ENCODE peak calls at places on chromosomes 2 and 18, in ten cellular contexts. V, B, Z, Q, S, D, H, L, M and E are unnamed samples.

GRCh38 chr2:85133751-85134254 is 611 bp downstream of the TCF7L1 start:
- DNase-seq in H (peak), M (no peak), Z (peak), D (peak), V (peak), Q (peak), B (peak), L (peak), S (peak), E (no peak)

GRCh38 chr2:85754313-85755095 is 713 bp downstream of the ATOH8 start:
- DNase-seq in B (no peak), L (peak), Z (no peak), S (peak), D (peak), V (peak), H (no peak), M (no peak), Q (no peak), E (no peak)

GRCh38 chr2:149652520-149652919 is 64.9 kb upstream of the MMADHC start:
- DNase-seq in V (peak), Q (no peak), Z (no peak), M (no peak), B (no peak), S (no peak), D (no peak), H (no peak), L (no peak), E (no peak)

GRCh38 chr18:44736664-44737063 is 56.0 kb downstream of the SETBP1 start:
- DNase-seq in Q (no peak), L (no peak), H (no peak), S (no peak), D (no peak), Z (no peak), V (no peak), M (no peak), B (no peak), E (no peak)

GRCh38 chr2:172859821-172860707 is 124.4 kb downstream of the RAPGEF4 start:
- DNase-seq in H (no peak), S (no peak), L (no peak), D (no peak), Q (peak), B (no peak), M (no peak), V (no peak), Z (peak), E (no peak)

GRCh38 chr2:237627463-237628321 is at the start of gene LRRFIP1:
- DNase-seq in Z (peak), Q (peak), S (peak), V (peak), B (peak), H (no peak), L (peak), D (peak), M (no peak), E (no peak)

GRCh38 chr18:27899893-27900292 is 277.0 kb downstream of the CDH2 start:
- DNase-seq in S (no peak), Z (peak), B (no peak), D (no peak), Q (no peak), L (no peak), M (no peak), V (no peak), H (no peak), E (no peak)

GRCh38 chr2:84970266-84970955 is 550 bp upstream of the KCMF1 start:
- DNase-seq in M (peak), Q (peak), B (peak), D (peak), Z (peak), V (peak), L (peak), H (no peak), S (peak), E (no peak)

GRCh38 chr2:66957677-66958076 is 439.5 kb upstream of the ETAA1 start:
- DNase-seq in M (no peak), S (no peak), D (no peak), V (no peak), Q (no peak), Z (no peak), B (no peak), L (no peak), H (no peak), E (no peak)

GRCh38 chr2:66962625-66963207 is 434.4 kb upstream of the ETAA1 start:
- DNase-seq in L (no peak), Z (no peak), V (peak), Q (peak), D (peak), S (no peak), M (no peak), B (no peak), H (no peak), E (no peak)

GRCh38 chr2:66957198-66957597 is 439.9 kb upstream of the ETAA1 start:
- DNase-seq in V (no peak), H (no peak), Z (no peak), L (no peak), S (no peak), B (no peak), D (no peak), Q (no peak), M (no peak), E (no peak)

GRCh38 chr2:66960161-66960560 is 437.0 kb upstream of the ETAA1 start:
- DNase-seq in B (no peak), L (no peak), M (no peak), S (no peak), H (no peak), Z (peak), Q (no peak), V (no peak), D (no peak), E (no peak)
- H3K27ac ChIP-seq in B (no peak), L (no peak), M (no peak), S (no peak), H (no peak), Z (no peak), Q (no peak), V (no peak), D (no peak), E (no peak)

GRCh38 chr2:97849881-97850540 is 136.6 kb downstream of the ZAP70 start:
- DNase-seq in M (no peak), B (no peak), V (no peak), H (no peak), D (no peak), Z (no peak), Q (no peak), L (no peak), S (no peak), E (no peak)

GRCh38 chr2:97848347-97848746 is 135.0 kb downstream of the ZAP70 start:
- DNase-seq in L (no peak), M (no peak), H (no peak), D (no peak), V (no peak), Q (no peak), S (no peak), B (no peak), Z (no peak), E (no peak)

GRCh38 chr2:97845818-97846217 is 132.4 kb downstream of the ZAP70 start:
- DNase-seq in D (no peak), B (no peak), V (no peak), Z (no peak), H (no peak), M (no peak), Q (no peak), L (no peak), S (no peak), E (no peak)

DNA sequence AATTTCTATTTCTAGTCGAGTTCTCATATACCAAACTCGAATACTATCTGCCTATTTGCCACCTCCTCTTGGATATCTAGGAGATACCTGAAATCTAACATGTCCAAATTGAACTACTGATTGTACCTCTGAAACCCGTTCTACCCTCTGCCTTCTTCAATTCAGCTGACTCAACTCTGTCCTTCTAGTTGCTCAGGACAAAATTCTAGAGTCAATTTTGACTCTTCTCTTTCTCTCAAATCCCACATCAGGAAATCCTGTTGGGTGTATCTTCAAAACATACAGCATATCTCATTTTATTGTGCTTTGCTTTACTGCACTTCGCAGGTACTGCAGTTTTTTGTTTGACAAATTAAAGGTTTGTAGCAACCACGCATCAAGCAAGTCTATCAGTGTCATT is 137.8 kb downstream of the ZAP70 start:
- DNase-seq in V (no peak), H (no peak), D (no peak), Z (no peak), Q (no peak), B (no peak), S (no peak), L (no peak), M (no peak), E (no peak)
- H3K27ac ChIP-seq in V (no peak), H (no peak), D (no peak), Z (no peak), Q (no peak), B (no peak), S (no peak), L (no peak), M (no peak), E (no peak)

GRCh38 chr2:30692829-30693265 is 114.4 kb downstream of the CAPN13 start:
- DNase-seq in Z (no peak), B (peak), M (no peak), Q (peak), D (no peak), H (no peak), L (no peak), V (no peak), S (no peak), E (no peak)

GRCh38 chr2:30691948-30692828 is 115.1 kb downstream of the CAPN13 start:
- DNase-seq in B (peak), Q (peak), M (peak), D (no peak), L (no peak), Z (peak), H (no peak), S (no peak), V (no peak), E (no peak)

GRCh38 chr2:30693821-30694281 is 113.4 kb downstream of the CAPN13 start:
- DNase-seq in Q (peak), S (no peak), H (no peak), M (peak), L (no peak), V (no peak), D (no peak), B (peak), Z (no peak), E (no peak)

GRCh38 chr2:30695749-30696148 is 111.5 kb downstream of the CAPN13 start:
- DNase-seq in Z (no peak), V (no peak), H (no peak), Q (peak), M (peak), D (no peak), S (no peak), B (no peak), L (no peak), E (no peak)

GRCh38 chr2:30694286-30695055 is 112.8 kb downstream of the CAPN13 start:
- DNase-seq in L (no peak), B (peak), Z (no peak), S (no peak), V (no peak), D (no peak), H (no peak), Q (peak), M (peak), E (no peak)
- H3K27ac ChIP-seq in L (no peak), B (no peak), Z (no peak), S (no peak), V (no peak), D (peak), H (no peak), Q (no peak), M (no peak), E (no peak)

GRCh38 chr18:58116815-58117214 is 72.8 kb downstream of the NEDD4L start:
- DNase-seq in L (no peak), Q (no peak), S (no peak), V (no peak), M (no peak), Z (no peak), B (no peak), D (no peak), H (no peak), E (no peak)

GRCh38 chr18:58117685-58118403 is 73.8 kb downstream of the NEDD4L start:
- DNase-seq in S (peak), B (peak), M (no peak), V (peak), Z (peak), H (peak), D (peak), Q (peak), L (peak), E (no peak)

GRCh38 chr18:58112174-58112573 is 68.1 kb downstream of the NEDD4L start:
- DNase-seq in Q (no peak), D (no peak), S (no peak), M (no peak), Z (no peak), H (no peak), B (no peak), V (no peak), L (no peak), E (no peak)

GRCh38 chr18:58113337-58113736 is 69.3 kb downstream of the NEDD4L start:
- DNase-seq in Z (no peak), Q (no peak), H (no peak), M (no peak), L (no peak), B (no peak), V (no peak), D (no peak), S (no peak), E (no peak)

DNA sequence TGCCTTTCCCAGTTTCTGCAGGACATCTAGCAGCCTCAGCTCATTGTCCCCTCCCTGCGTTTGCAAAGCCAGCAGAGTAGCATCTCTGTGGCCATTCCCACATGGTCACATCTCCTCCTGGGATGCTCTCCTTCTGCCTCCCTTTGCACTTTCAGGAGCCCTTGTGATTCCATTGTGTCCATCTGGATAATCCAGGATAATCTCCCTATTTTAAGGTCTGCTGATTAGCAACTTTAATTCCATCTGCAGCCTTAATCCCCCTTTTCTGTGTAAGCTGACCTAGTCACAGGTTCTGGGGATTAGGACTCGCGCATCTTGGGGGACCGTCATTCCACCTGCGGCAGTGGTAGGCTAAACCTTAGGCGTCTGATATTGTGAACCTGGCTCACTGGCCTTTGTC is 70.7 kb downstream of the NEDD4L start:
- DNase-seq in L (no peak), B (no peak), Q (no peak), M (no peak), V (no peak), D (no peak), Z (no peak), H (no peak), S (no peak), E (no peak)
- H3K27ac ChIP-seq in L (no peak), B (no peak), Q (no peak), M (no peak), V (no peak), D (no peak), Z (no peak), H (no peak), S (no peak), E (no peak)

GRCh38 chr2:101145406-101145805 is 5.8 kb downstream of the TBC1D8 start:
- DNase-seq in Q (no peak), M (no peak), D (no peak), S (no peak), V (no peak), Z (peak), L (no peak), B (no peak), H (no peak), E (no peak)
- H3K27ac ChIP-seq in Q (no peak), M (no peak), D (no peak), S (no peak), V (no peak), Z (peak), L (no peak), B (no peak), H (peak), E (no peak)

DNA sequence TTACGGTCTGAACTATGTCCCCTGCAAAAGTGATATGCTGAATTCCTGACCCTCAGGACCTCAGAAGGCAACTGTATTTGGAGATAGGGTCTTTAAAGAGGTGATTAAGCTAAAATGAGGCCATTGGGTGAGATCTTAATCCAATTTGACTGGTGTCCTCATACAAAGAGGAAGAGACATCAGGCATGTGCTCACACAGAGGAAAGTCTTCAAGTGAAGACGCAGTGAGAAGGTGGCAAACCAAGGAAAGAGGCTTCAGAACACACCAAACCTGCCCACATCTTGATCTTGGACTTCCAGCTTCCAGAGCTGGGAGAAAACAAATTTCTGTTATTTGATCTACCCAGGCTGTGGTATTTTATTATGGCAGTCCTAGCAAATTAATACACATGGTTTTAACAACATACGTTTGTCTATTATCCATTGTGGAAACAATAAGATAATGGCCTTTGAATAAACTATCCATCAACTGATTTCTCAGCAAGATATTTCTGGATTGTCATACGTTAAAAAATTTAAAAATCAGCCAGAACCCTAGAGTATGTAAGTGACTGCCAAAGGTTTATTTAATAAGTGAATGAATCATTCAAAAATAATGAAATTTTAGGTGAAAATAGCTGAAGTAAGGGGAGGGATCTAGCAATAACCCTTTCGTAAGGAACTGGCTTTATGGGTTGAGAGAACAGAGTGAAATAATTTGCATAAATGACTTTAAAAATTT is 6.5 kb downstream of the WIPF1 start:
- DNase-seq in S (no peak), L (no peak), M (no peak), H (no peak), Z (peak), B (no peak), V (no peak), D (no peak), Q (no peak), E (no peak)
- H3K27ac ChIP-seq in S (no peak), L (no peak), M (peak), H (no peak), Z (peak), B (no peak), V (no peak), D (peak), Q (no peak), E (no peak)

GRCh38 chr18:46322411-46322891 is 218.3 kb downstream of the HAUS1 start:
- DNase-seq in D (no peak), V (no peak), S (no peak), Q (no peak), M (no peak), B (no peak), Z (peak), H (no peak), L (peak), E (no peak)
- H3K27ac ChIP-seq in D (no peak), V (no peak), S (no peak), Q (no peak), M (no peak), B (no peak), Z (peak), H (peak), L (peak), E (no peak)

DNA sequence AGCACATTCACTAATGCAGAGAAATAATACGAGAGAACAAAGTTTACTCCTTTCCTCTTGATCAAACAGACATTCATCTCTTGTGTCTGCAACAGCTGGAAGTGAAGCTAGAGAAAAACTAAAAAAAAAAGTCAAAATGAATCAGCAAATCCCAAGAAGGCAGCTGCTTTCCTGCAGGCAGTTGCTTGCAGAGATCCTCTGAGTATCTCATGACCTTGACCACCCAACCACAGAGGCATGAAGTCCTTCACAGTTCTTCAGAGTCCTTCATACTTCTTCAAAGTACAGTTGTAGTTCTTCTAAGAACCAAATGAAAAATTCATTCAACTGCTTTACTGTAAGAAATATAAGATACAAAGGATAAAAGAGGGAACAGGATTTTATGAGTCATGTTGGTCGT is 97.2 kb upstream of the ACVR1C start:
- DNase-seq in L (no peak), Q (no peak), M (no peak), V (no peak), H (no peak), S (no peak), B (no peak), D (no peak), Z (no peak), E (no peak)
- H3K27ac ChIP-seq in L (no peak), Q (no peak), M (no peak), V (no peak), H (no peak), S (no peak), B (no peak), D (no peak), Z (no peak), E (no peak)

DNA sequence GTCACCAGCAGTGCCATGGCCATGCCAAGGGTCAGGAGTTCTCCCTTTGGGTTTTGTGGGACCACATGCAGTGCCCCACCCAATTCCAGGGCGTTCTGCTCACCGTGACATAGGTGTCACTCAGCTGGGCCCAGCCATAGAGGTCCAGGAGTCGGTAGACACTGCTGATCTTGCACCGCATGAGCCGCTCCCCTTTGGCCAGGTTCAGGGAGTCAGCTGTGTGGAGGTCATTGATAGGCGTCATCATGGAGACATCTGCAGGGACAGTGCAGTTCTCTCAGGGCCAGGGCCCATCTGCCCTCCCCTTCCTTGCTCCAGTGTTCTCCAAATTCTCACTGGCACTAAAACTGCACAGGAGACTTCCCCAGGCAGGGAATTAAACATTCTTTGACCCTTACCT is 71.9 kb downstream of the ADD2 start:
- DNase-seq in B (peak), D (no peak), H (no peak), Z (no peak), L (no peak), M (peak), Q (no peak), V (no peak), S (no peak), E (no peak)
- H3K27ac ChIP-seq in B (no peak), D (no peak), H (no peak), Z (no peak), L (no peak), M (no peak), Q (no peak), V (no peak), S (no peak), E (no peak)